ENCODE peak calls at places on chromosomes 12 and 14, in five cellular contexts. I, M, V, B and K are unnamed samples.
A peak's percentile ranks its signal among the peaks of the same experiment; 100 is the strongest.

GRCh38 chr12:12954361-12954760 is 2.4 kb upstream of the GPRC5D start:
- DNase-seq in I (peak; percentile 55), B (no peak), V (no peak), M (no peak), K (no peak)

GRCh38 chr12:129964826-129965457 is 61.1 kb upstream of the TMEM132D start:
- DNase-seq in I (no peak), M (no peak), B (no peak), V (no peak), K (no peak)

GRCh38 chr12:129540249-129540648 is 363.6 kb downstream of the TMEM132D start:
- DNase-seq in I (no peak), B (no peak), M (no peak), V (no peak), K (no peak)

GRCh38 chr12:96986883-96987523 is 79.9 kb downstream of the NEDD1 start:
- DNase-seq in V (no peak), B (peak; percentile 27), I (peak; percentile 7), M (peak; percentile 32), K (peak; percentile 51)

GRCh38 chr12:124411291-124411878 is 116.5 kb downstream of the RFLNA start:
- DNase-seq in V (no peak), B (no peak), M (no peak), I (peak; percentile 96), K (peak; percentile 57)

GRCh38 chr12:5588231-5588995 is 156.5 kb downstream of the NTF3 start:
- DNase-seq in B (no peak), M (no peak), V (no peak), I (peak; percentile 45), K (no peak)

GRCh38 chr12:87687362-87687761 is 341.8 kb downstream of the C12orf50 start:
- DNase-seq in B (no peak), M (no peak), V (no peak), I (peak; percentile 60), K (peak; percentile 50)

GRCh38 chr14:35944847-35945246 is 118.7 kb downstream of the BRMS1L start:
- DNase-seq in B (peak; percentile 57), V (peak; percentile 21), I (no peak), M (peak; percentile 5), K (peak; percentile 56)

GRCh38 chr14:105494606-105494929 is 3.5 kb downstream of the TEDC1 start:
- DNase-seq in M (no peak), I (no peak), V (no peak), B (no peak), K (no peak)

GRCh38 chr12:131836714-131837397 is 8.7 kb downstream of the MMP17 start:
- DNase-seq in V (no peak), I (no peak), B (no peak), M (no peak), K (no peak)

GRCh38 chr12:113896194-113896593 is 69.9 kb downstream of the RBM19 start:
- DNase-seq in B (no peak), I (no peak), M (no peak), V (peak; percentile 54), K (no peak)

GRCh38 chr14:57009585-57010515 is 199.6 kb upstream of the OTX2 start:
- DNase-seq in V (no peak), M (peak; percentile 92), B (no peak), I (no peak), K (no peak)

GRCh38 chr12:111605931-111606625 is 7.0 kb upstream of the ATXN2 start:
- DNase-seq in I (no peak), M (no peak), V (no peak), B (no peak), K (no peak)

GRCh38 chr12:109542014-109542413 is 31.3 kb downstream of the MMAB start:
- DNase-seq in I (peak; percentile 66), V (no peak), M (no peak), B (no peak), K (no peak)

GRCh38 chr14:38110258-38110657 is 97.4 kb upstream of the SSTR1 start:
- DNase-seq in V (no peak), B (no peak), M (no peak), I (no peak), K (no peak)

GRCh38 chr14:97290065-97290464 is 492.9 kb downstream of the VRK1 start:
- DNase-seq in I (no peak), B (no peak), M (no peak), V (no peak), K (no peak)

GRCh38 chr12:113092478-113093408 is 36.2 kb downstream of the DTX1 start:
- DNase-seq in I (no peak), V (no peak), M (peak; percentile 77), B (no peak), K (peak; percentile 44)

GRCh38 chr12:124230117-124230757 is 64.7 kb upstream of the RFLNA start:
- DNase-seq in M (no peak), I (no peak), V (no peak), B (no peak), K (no peak)

GRCh38 chr12:56593909-56594621 is 36.1 kb downstream of the BAZ2A start:
- DNase-seq in V (peak; percentile 61), B (peak; percentile 35), I (peak; percentile 81), M (peak; percentile 72), K (peak; percentile 75)

GRCh38 chr14:104746071-104746545 is 6.8 kb upstream of the SIVA1 start:
- DNase-seq in B (no peak), I (no peak), M (no peak), V (no peak), K (no peak)

GRCh38 chr12:53190108-53190729 is 9.5 kb upstream of the CSAD start:
- DNase-seq in B (peak; percentile 49), V (no peak), M (peak; percentile 65), I (peak; percentile 59), K (peak; percentile 87)

GRCh38 chr12:56935752-56936151 is 1.5 kb upstream of the SDR9C7 start:
- DNase-seq in M (peak; percentile 17), B (no peak), V (no peak), I (no peak), K (no peak)

GRCh38 chr12:33529810-33530209 is 90.2 kb upstream of the SYT10 start:
- DNase-seq in M (no peak), V (no peak), B (no peak), I (no peak), K (no peak)

GRCh38 chr14:104980601-104981531 is 2.7 kb upstream of the AHNAK2 start:
- DNase-seq in V (no peak), B (no peak), M (no peak), I (no peak), K (no peak)

GRCh38 chr14:59422069-59422881 is 42.9 kb downstream of the GPR135 start:
- DNase-seq in V (no peak), I (no peak), M (no peak), B (no peak), K (no peak)

GRCh38 chr14:75223664-75224154 is 47.3 kb upstream of the TMED10 start:
- DNase-seq in M (peak; percentile 34), B (no peak), V (no peak), I (peak; percentile 58), K (no peak)

GRCh38 chr12:107096571-107096970 is 3.2 kb upstream of the CRY1 start:
- DNase-seq in V (no peak), B (no peak), I (no peak), M (no peak), K (no peak)

GRCh38 chr14:96586921-96587822 is 85.0 kb downstream of the PAPOLA start:
- DNase-seq in M (no peak), B (no peak), I (no peak), V (no peak), K (no peak)

GRCh38 chr12:122855071-122855829 is 20.0 kb downstream of the HIP1R start:
- DNase-seq in V (no peak), I (no peak), B (no peak), M (no peak), K (no peak)

GRCh38 chr14:63039800-63040380 is 5.4 kb downstream of the KCNH5 start:
- DNase-seq in V (no peak), M (peak; percentile 3), B (peak; percentile 31), I (peak; percentile 84), K (peak; percentile 56)

GRCh38 chr14:73726025-73726961 is 12.1 kb upstream of the PNMA1 start:
- DNase-seq in V (no peak), B (no peak), I (no peak), M (no peak), K (no peak)

GRCh38 chr12:23771230-23771949 is 178.1 kb downstream of the SOX5 start:
- DNase-seq in M (no peak), V (no peak), I (no peak), B (peak; percentile 4), K (no peak)

GRCh38 chr12:75721231-75721641 is 209.8 kb upstream of the KRR1 start:
- DNase-seq in V (no peak), B (no peak), I (peak; percentile 19), M (no peak), K (no peak)

GRCh38 chr14:69873877-69874780 is 5.1 kb upstream of the SMOC1 start:
- DNase-seq in B (no peak), M (no peak), I (peak; percentile 51), V (no peak), K (no peak)

GRCh38 chr12:76739896-76740295 is 24.0 kb upstream of the ZDHHC17 start:
- DNase-seq in B (no peak), M (no peak), V (no peak), I (no peak), K (no peak)

GRCh38 chr12:69835048-69835447 is 10.0 kb downstream of the MYRFL start:
- DNase-seq in I (no peak), M (no peak), V (no peak), B (no peak), K (no peak)
- TF ChIP-seq MAFK in I (no peak), M (no peak), V (no peak), B (no peak), K (no peak)

GRCh38 chr14:68526420-68527105 is 266.3 kb downstream of the ZFP36L1 start:
- DNase-seq in M (no peak), V (no peak), I (no peak), B (no peak), K (no peak)
- TF ChIP-seq MAFK in M (no peak), V (no peak), I (no peak), B (no peak), K (no peak)

DNA sequence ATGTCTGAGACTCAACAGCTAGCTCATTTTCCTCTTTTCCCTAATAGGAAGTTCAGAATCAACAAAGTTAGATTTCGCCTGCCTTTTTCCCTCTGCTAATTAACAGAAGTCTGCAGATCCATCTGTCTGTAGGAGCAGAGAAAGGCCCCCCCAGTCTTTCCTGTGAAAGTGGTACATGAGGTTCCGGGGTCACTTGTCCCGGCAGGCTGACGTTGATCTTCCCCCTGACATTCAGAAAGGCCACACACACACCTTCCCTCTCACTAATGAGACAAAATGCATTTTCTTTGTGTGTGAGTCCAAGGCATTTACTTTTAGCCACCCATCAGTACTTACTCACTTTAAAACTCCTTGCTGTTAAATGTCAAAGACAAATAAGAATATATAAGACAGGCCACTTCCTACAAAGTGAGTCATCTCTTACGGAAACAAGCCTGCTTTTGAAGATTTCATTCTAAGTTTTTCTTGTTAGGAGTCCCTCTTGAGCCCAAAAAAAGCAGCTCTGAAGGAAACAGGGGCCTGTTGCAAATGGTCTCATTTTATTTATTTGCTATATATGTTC is 138.7 kb downstream of the TTC7B start:
- DNase-seq in V (no peak), M (no peak), I (peak; percentile 79), B (no peak), K (no peak)
- TF ChIP-seq MAFK in V (no peak), M (no peak), I (no peak), B (no peak), K (no peak)

GRCh38 chr14:24634158-24634557 is at the start of gene GZMB:
- DNase-seq in I (peak; percentile 14), B (no peak), V (no peak), M (no peak), K (no peak)
- TF ChIP-seq MAFK in I (no peak), B (no peak), V (no peak), M (no peak), K (no peak)